ENCODE peak calls at places on chromosomes 2 and 18, in five cellular contexts. D is activated CD8-positive, alpha-beta memory T cell treated with anti-CD3 and anti-CD28 coated beads for 24 hours; M is natural killer cell treated with Interleukin-12 subunit alpha and Interleukin-12 subunit beta and Interleukin-15 and Interleukin-18, amount 100 ng/mL, for 72 hours; F is astrocyte of the spinal cord; O is T47D. W is an unnamed sample.

GRCh38 chr2:158104903-158105302 is 3.2 kb downstream of the UPP2 start:
- DNase-seq in M (no peak), F (no peak), D (no peak), O (no peak), W (no peak)

GRCh38 chr2:147560810-147561521 is 283.9 kb upstream of the ACVR2A start:
- DNase-seq in D (no peak), M (no peak), O (no peak), F (no peak), W (no peak)

GRCh38 chr2:233386382-233387041 is 32.2 kb downstream of the DGKD start:
- DNase-seq in O (no peak), D (peak), M (no peak), F (peak), W (no peak)

GRCh38 chr2:145006957-145007672 is 487.2 kb upstream of the ZEB2 start:
- DNase-seq in M (no peak), F (peak), O (no peak), D (no peak), W (peak)

GRCh38 chr2:181586569-181587076 is 70.3 kb downstream of the CERKL start:
- DNase-seq in F (peak), M (no peak), D (no peak), O (no peak), W (no peak)

GRCh38 chr18:3898866-3899613 is 449.1 kb downstream of the TGIF1 start:
- DNase-seq in D (no peak), M (no peak), O (no peak), F (no peak), W (no peak)

GRCh38 chr18:77671456-77672167 is 422.0 kb downstream of the GALR1 start:
- DNase-seq in F (no peak), O (no peak), M (no peak), D (no peak), W (no peak)

GRCh38 chr2:30695749-30696148 is 111.5 kb downstream of the CAPN13 start:
- DNase-seq in O (no peak), F (no peak), M (no peak), D (no peak), W (no peak)

GRCh38 chr2:144890828-144891227 is 370.9 kb upstream of the ZEB2 start:
- DNase-seq in D (no peak), O (peak), F (peak), M (no peak), W (peak)

GRCh38 chr2:215693269-215693998 is 257.6 kb upstream of the FN1 start:
- DNase-seq in D (no peak), F (peak), O (no peak), M (no peak), W (peak)

GRCh38 chr2:174688079-174688478 is 76.2 kb downstream of the CHRNA1 start:
- DNase-seq in F (peak), D (no peak), M (no peak), O (peak), W (peak)

GRCh38 chr18:12102136-12102842 is 8.6 kb downstream of the ANKRD62 start:
- DNase-seq in M (no peak), D (no peak), O (no peak), F (no peak), W (no peak)

GRCh38 chr2:46887028-46887885 is 28.3 kb downstream of the MCFD2 start:
- DNase-seq in F (peak), D (no peak), O (no peak), M (no peak), W (peak)

W was measured in PC-3.